ENCODE peak calls at places on chromosomes 2 and 18, in ten cellular contexts. E is NCI-H1092 treated with DMSO at 0.1 percent for 48 hours; W is tibial nerve; D is AG09319; C is NCI-H1048; O is stimulated activated CD4-positive, alpha-beta T cell treated with anti-CD3 and anti-CD28 coated beads, Interleukin-12 subunit alpha, Interleukin-12 subunit beta, amount 100 ng/mL, for 4 hours; N is fibroblast of mammary gland; J is IMR-90; Q is foreskin fibroblast; B is iPS-NIHi11. V is an unnamed sample.

GRCh38 chr18:22504665-22505064 is 87.0 kb upstream of the CTAGE1 start:
- DNase-seq in Q (peak), W (no peak), N (peak), D (no peak), O (no peak), C (no peak), E (no peak), J (peak), B (no peak), V (no peak)

GRCh38 chr2:237324446-237325236 is 89.3 kb downstream of the COL6A3 start:
- DNase-seq in O (no peak), C (no peak), D (no peak), Q (no peak), N (peak), J (peak), E (peak), B (no peak), W (no peak), V (no peak)

GRCh38 chr2:69188174-69188900 is 175.4 kb downstream of the ANTXR1 start:
- DNase-seq in Q (no peak), O (no peak), C (no peak), N (no peak), E (no peak), J (no peak), D (no peak), W (no peak), B (no peak), V (no peak)

GRCh38 chr2:207681431-207681830 is 30.0 kb upstream of the CCNYL1 start:
- DNase-seq in N (no peak), Q (no peak), E (no peak), D (no peak), J (no peak), C (no peak), B (peak), O (no peak), W (no peak), V (no peak)

GRCh38 chr2:209498574-209498973 is 74.7 kb downstream of the MAP2 start:
- DNase-seq in N (no peak), D (no peak), Q (no peak), J (no peak), W (no peak), O (no peak), E (no peak), B (no peak), C (no peak), V (no peak)

GRCh38 chr2:234211797-234212196 is 161.3 kb downstream of the SPP2 start:
- DNase-seq in N (peak), B (no peak), O (no peak), J (no peak), C (no peak), D (no peak), E (no peak), W (no peak), Q (no peak), V (no peak)

GRCh38 chr2:45199973-45200372 is 190.7 kb upstream of the SIX2 start:
- DNase-seq in W (no peak), D (no peak), N (peak), Q (no peak), E (no peak), J (no peak), C (no peak), O (no peak), B (no peak), V (no peak)

GRCh38 chr2:10487144-10488104 is 39.3 kb upstream of the ODC1 start:
- DNase-seq in E (no peak), B (no peak), W (no peak), C (no peak), N (peak), J (no peak), O (no peak), D (no peak), Q (no peak), V (no peak)

GRCh38 chr18:10023853-10024638 is 110.2 kb downstream of the VAPA start:
- DNase-seq in N (no peak), J (no peak), Q (no peak), B (no peak), D (no peak), E (peak), W (no peak), O (no peak), C (no peak), V (no peak)

GRCh38 chr2:190792956-190793888 is 87.4 kb upstream of the GLS start:
- DNase-seq in O (no peak), Q (no peak), J (no peak), E (no peak), C (no peak), W (no peak), N (peak), D (no peak), B (no peak), V (no peak)

GRCh38 chr2:47735912-47736311 is 47.0 kb upstream of the MSH6 start:
- DNase-seq in Q (no peak), J (no peak), B (no peak), D (no peak), O (no peak), E (no peak), C (no peak), W (no peak), N (no peak), V (no peak)

GRCh38 chr2:171652411-171652775 is 34.9 kb upstream of the DYNC1I2 start:
- DNase-seq in D (no peak), O (no peak), J (no peak), N (peak), C (no peak), E (no peak), W (no peak), B (no peak), Q (peak), V (no peak)

GRCh38 chr2:139835101-139835500 is 1054.9 kb upstream of the NXPH2 start:
- DNase-seq in J (no peak), O (no peak), E (no peak), W (no peak), B (no peak), C (no peak), D (no peak), N (no peak), Q (no peak), V (no peak)

GRCh38 chr2:106028192-106028591 is 165.9 kb downstream of the UXS1 start:
- DNase-seq in C (no peak), W (no peak), B (no peak), D (no peak), O (no peak), Q (no peak), J (no peak), E (no peak), N (no peak), V (no peak)

GRCh38 chr2:217626926-217627325 is 375.9 kb downstream of the TNS1 start:
- DNase-seq in B (no peak), N (no peak), E (no peak), D (no peak), C (no peak), W (no peak), O (no peak), Q (no peak), J (no peak), V (no peak)

GRCh38 chr2:8441371-8441770 is 240.5 kb upstream of the ID2 start:
- DNase-seq in W (no peak), N (no peak), B (no peak), E (no peak), D (no peak), O (no peak), J (no peak), Q (no peak), C (no peak), V (no peak)

GRCh38 chr2:63755980-63756379 is 85.7 kb upstream of the UGP2 start:
- DNase-seq in W (no peak), N (peak), D (no peak), O (no peak), E (no peak), B (no peak), J (peak), C (no peak), Q (peak), V (no peak)

GRCh38 chr2:177154809-177155208 is 57.8 kb upstream of the HNRNPA3 start:
- DNase-seq in Q (no peak), B (no peak), D (no peak), N (no peak), J (no peak), O (no peak), W (no peak), C (no peak), E (no peak), V (no peak)

V was measured in stimulated activated naive CD4-positive, alpha-beta T cell.